ENCODE peak calls at places on chromosomes 5 and 9, in nine cellular contexts. One of them, this sample, is unnamed.

GRCh38 chr5:74199436-74200210 is 440.9 kb downstream of the ENC1 start:
- DNase-seq in HCT116: no peak
- DNase-seq in prostate gland: no peak
- DNase-seq in SK-N-SH: no peak
- DNase-seq in transverse colon: no peak
- DNase-seq in suprapubic skin: no peak
- DNase-seq in HepG2: no peak
- DNase-seq in endothelial cell of umbilical vein: no peak
- DNase-seq in stomach: no peak
- DNase-seq in this sample: no peak

GRCh38 chr9:114396558-114397218 is 8.9 kb upstream of the AKNA start:
- DNase-seq in SK-N-SH: no peak
- DNase-seq in HepG2: peak
- DNase-seq in suprapubic skin: peak
- DNase-seq in transverse colon: no peak
- DNase-seq in HCT116: peak
- DNase-seq in stomach: no peak
- DNase-seq in prostate gland: no peak
- DNase-seq in endothelial cell of umbilical vein: no peak
- DNase-seq in this sample: peak

GRCh38 chr5:55176176-55176818 is 3.3 kb upstream of the CDC20B start:
- DNase-seq in stomach: peak
- DNase-seq in suprapubic skin: no peak
- DNase-seq in HepG2: peak
- DNase-seq in prostate gland: no peak
- DNase-seq in HCT116: no peak
- DNase-seq in transverse colon: peak
- DNase-seq in endothelial cell of umbilical vein: peak
- DNase-seq in SK-N-SH: peak
- DNase-seq in this sample: peak

GRCh38 chr9:19641046-19641445 is 147.8 kb downstream of the SLC24A2 start:
- DNase-seq in suprapubic skin: no peak
- DNase-seq in stomach: no peak
- DNase-seq in HCT116: no peak
- DNase-seq in SK-N-SH: no peak
- DNase-seq in endothelial cell of umbilical vein: no peak
- DNase-seq in transverse colon: no peak
- DNase-seq in prostate gland: no peak
- DNase-seq in HepG2: no peak
- DNase-seq in this sample: peak

GRCh38 chr9:87149794-87150193 is 202.5 kb upstream of the GAS1 start:
- DNase-seq in stomach: no peak
- DNase-seq in SK-N-SH: no peak
- DNase-seq in transverse colon: no peak
- DNase-seq in HCT116: no peak
- DNase-seq in suprapubic skin: no peak
- DNase-seq in prostate gland: no peak
- DNase-seq in endothelial cell of umbilical vein: no peak
- DNase-seq in HepG2: no peak
- DNase-seq in this sample: no peak

GRCh38 chr5:111551120-111551519 is 38.8 kb upstream of the STARD4 start:
- DNase-seq in transverse colon: no peak
- DNase-seq in HCT116: no peak
- DNase-seq in stomach: no peak
- DNase-seq in HepG2: no peak
- DNase-seq in suprapubic skin: no peak
- DNase-seq in SK-N-SH: no peak
- DNase-seq in prostate gland: no peak
- DNase-seq in endothelial cell of umbilical vein: peak
- DNase-seq in this sample: peak

GRCh38 chr5:108588323-108588722 is 159.4 kb upstream of the FER start:
- DNase-seq in HepG2: no peak
- DNase-seq in stomach: no peak
- DNase-seq in transverse colon: no peak
- DNase-seq in endothelial cell of umbilical vein: no peak
- DNase-seq in SK-N-SH: no peak
- DNase-seq in HCT116: no peak
- DNase-seq in prostate gland: no peak
- DNase-seq in suprapubic skin: no peak
- DNase-seq in this sample: no peak

GRCh38 chr9:83620841-83621636 is 1.9 kb upstream of the IDNK start:
- DNase-seq in suprapubic skin: no peak
- DNase-seq in SK-N-SH: peak
- DNase-seq in HepG2: peak
- DNase-seq in prostate gland: no peak
- DNase-seq in HCT116: peak
- DNase-seq in stomach: peak
- DNase-seq in transverse colon: peak
- DNase-seq in endothelial cell of umbilical vein: peak
- DNase-seq in this sample: peak

GRCh38 chr5:172800088-172800551 is 29.1 kb upstream of the DUSP1 start:
- DNase-seq in prostate gland: no peak
- DNase-seq in HCT116: no peak
- DNase-seq in stomach: peak
- DNase-seq in HepG2: no peak
- DNase-seq in transverse colon: peak
- DNase-seq in suprapubic skin: peak
- DNase-seq in SK-N-SH: no peak
- DNase-seq in endothelial cell of umbilical vein: no peak
- DNase-seq in this sample: no peak
- TF ChIP-seq POLR2AphosphoS5 in prostate gland: no peak
- TF ChIP-seq POLR2AphosphoS5 in HCT116: no peak
- TF ChIP-seq POLR2AphosphoS5 in stomach: peak
- TF ChIP-seq POLR2AphosphoS5 in HepG2: no peak
- TF ChIP-seq POLR2AphosphoS5 in transverse colon: peak
- TF ChIP-seq POLR2AphosphoS5 in suprapubic skin: no peak
- TF ChIP-seq POLR2AphosphoS5 in SK-N-SH: no peak
- TF ChIP-seq POLR2AphosphoS5 in endothelial cell of umbilical vein: no peak
- TF ChIP-seq POLR2AphosphoS5 in this sample: no peak

GRCh38 chr9:134187110-134187531 is 22.8 kb upstream of the RNU6ATAC start:
- DNase-seq in stomach: no peak
- DNase-seq in SK-N-SH: peak
- DNase-seq in suprapubic skin: no peak
- DNase-seq in prostate gland: no peak
- DNase-seq in HepG2: no peak
- DNase-seq in transverse colon: no peak
- DNase-seq in endothelial cell of umbilical vein: no peak
- DNase-seq in HCT116: no peak
- DNase-seq in this sample: peak
- TF ChIP-seq CTCF in stomach: no peak
- TF ChIP-seq CTCF in SK-N-SH: no peak
- TF ChIP-seq CTCF in suprapubic skin: no peak
- TF ChIP-seq CTCF in prostate gland: no peak
- TF ChIP-seq CTCF in HepG2: peak
- TF ChIP-seq CTCF in transverse colon: no peak
- TF ChIP-seq CTCF in endothelial cell of umbilical vein: no peak
- TF ChIP-seq CTCF in HCT116: no peak
- TF ChIP-seq CTCF in this sample: no peak

GRCh38 chr5:119398713-119399492 is 43.1 kb downstream of the TNFAIP8 start:
- DNase-seq in suprapubic skin: peak
- DNase-seq in HCT116: no peak
- DNase-seq in transverse colon: peak
- DNase-seq in SK-N-SH: no peak
- DNase-seq in prostate gland: no peak
- DNase-seq in endothelial cell of umbilical vein: no peak
- DNase-seq in HepG2: peak
- DNase-seq in stomach: peak
- DNase-seq in this sample: no peak

GRCh38 chr5:119395080-119395836 is 39.4 kb downstream of the TNFAIP8 start:
- DNase-seq in endothelial cell of umbilical vein: no peak
- DNase-seq in transverse colon: no peak
- DNase-seq in prostate gland: no peak
- DNase-seq in SK-N-SH: no peak
- DNase-seq in HepG2: no peak
- DNase-seq in HCT116: no peak
- DNase-seq in stomach: no peak
- DNase-seq in suprapubic skin: no peak
- DNase-seq in this sample: no peak

GRCh38 chr5:119397518-119398380 is 41.9 kb downstream of the TNFAIP8 start:
- DNase-seq in suprapubic skin: no peak
- DNase-seq in prostate gland: no peak
- DNase-seq in stomach: no peak
- DNase-seq in HCT116: no peak
- DNase-seq in SK-N-SH: no peak
- DNase-seq in endothelial cell of umbilical vein: peak
- DNase-seq in transverse colon: no peak
- DNase-seq in HepG2: no peak
- DNase-seq in this sample: no peak

GRCh38 chr5:119393746-119394145 is 37.9 kb downstream of the TNFAIP8 start:
- DNase-seq in transverse colon: no peak
- DNase-seq in endothelial cell of umbilical vein: peak
- DNase-seq in HCT116: no peak
- DNase-seq in HepG2: no peak
- DNase-seq in prostate gland: no peak
- DNase-seq in stomach: no peak
- DNase-seq in suprapubic skin: no peak
- DNase-seq in SK-N-SH: no peak
- DNase-seq in this sample: no peak

GRCh38 chr5:119396265-119396664 is 40.4 kb downstream of the TNFAIP8 start:
- DNase-seq in SK-N-SH: no peak
- DNase-seq in HepG2: no peak
- DNase-seq in transverse colon: no peak
- DNase-seq in stomach: no peak
- DNase-seq in HCT116: no peak
- DNase-seq in suprapubic skin: no peak
- DNase-seq in prostate gland: no peak
- DNase-seq in endothelial cell of umbilical vein: no peak
- DNase-seq in this sample: no peak
- TF ChIP-seq POLR2AphosphoS5 in SK-N-SH: no peak
- TF ChIP-seq POLR2AphosphoS5 in HepG2: no peak
- TF ChIP-seq POLR2AphosphoS5 in transverse colon: no peak
- TF ChIP-seq POLR2AphosphoS5 in stomach: no peak
- TF ChIP-seq POLR2AphosphoS5 in HCT116: no peak
- TF ChIP-seq POLR2AphosphoS5 in suprapubic skin: no peak
- TF ChIP-seq POLR2AphosphoS5 in prostate gland: no peak
- TF ChIP-seq POLR2AphosphoS5 in endothelial cell of umbilical vein: no peak
- TF ChIP-seq POLR2AphosphoS5 in this sample: no peak

GRCh38 chr5:133247881-133248642 is 196.2 kb downstream of the HSPA4 start:
- DNase-seq in HepG2: peak
- DNase-seq in endothelial cell of umbilical vein: peak
- DNase-seq in transverse colon: no peak
- DNase-seq in SK-N-SH: peak
- DNase-seq in prostate gland: no peak
- DNase-seq in suprapubic skin: no peak
- DNase-seq in HCT116: peak
- DNase-seq in stomach: no peak
- DNase-seq in this sample: peak
- TF ChIP-seq CTCF in HepG2: peak
- TF ChIP-seq CTCF in endothelial cell of umbilical vein: peak
- TF ChIP-seq CTCF in transverse colon: peak
- TF ChIP-seq CTCF in SK-N-SH: peak
- TF ChIP-seq CTCF in prostate gland: no peak
- TF ChIP-seq CTCF in suprapubic skin: no peak
- TF ChIP-seq CTCF in HCT116: peak
- TF ChIP-seq CTCF in stomach: no peak
- TF ChIP-seq CTCF in this sample: peak

GRCh38 chr5:60379907-60380306 is 320.1 kb downstream of the DEPDC1B start:
- DNase-seq in HepG2: no peak
- DNase-seq in endothelial cell of umbilical vein: no peak
- DNase-seq in prostate gland: no peak
- DNase-seq in SK-N-SH: no peak
- DNase-seq in suprapubic skin: no peak
- DNase-seq in HCT116: no peak
- DNase-seq in transverse colon: no peak
- DNase-seq in stomach: no peak
- DNase-seq in this sample: no peak
- TF ChIP-seq POLR2AphosphoS5 in HepG2: no peak
- TF ChIP-seq POLR2AphosphoS5 in endothelial cell of umbilical vein: no peak
- TF ChIP-seq POLR2AphosphoS5 in prostate gland: no peak
- TF ChIP-seq POLR2AphosphoS5 in SK-N-SH: no peak
- TF ChIP-seq POLR2AphosphoS5 in suprapubic skin: no peak
- TF ChIP-seq POLR2AphosphoS5 in HCT116: no peak
- TF ChIP-seq POLR2AphosphoS5 in transverse colon: no peak
- TF ChIP-seq POLR2AphosphoS5 in stomach: no peak
- TF ChIP-seq POLR2AphosphoS5 in this sample: no peak

GRCh38 chr5:95669540-95669939 is 13.3 kb downstream of the SPATA9 start:
- DNase-seq in suprapubic skin: no peak
- DNase-seq in prostate gland: peak
- DNase-seq in transverse colon: peak
- DNase-seq in HCT116: no peak
- DNase-seq in endothelial cell of umbilical vein: peak
- DNase-seq in stomach: peak
- DNase-seq in SK-N-SH: no peak
- DNase-seq in HepG2: no peak
- DNase-seq in this sample: no peak
- TF ChIP-seq CTCF in suprapubic skin: no peak
- TF ChIP-seq CTCF in prostate gland: no peak
- TF ChIP-seq CTCF in transverse colon: no peak
- TF ChIP-seq CTCF in HCT116: no peak
- TF ChIP-seq CTCF in endothelial cell of umbilical vein: no peak
- TF ChIP-seq CTCF in stomach: no peak
- TF ChIP-seq CTCF in SK-N-SH: no peak
- TF ChIP-seq CTCF in HepG2: no peak
- TF ChIP-seq CTCF in this sample: no peak